ENCODE peak calls at places on chromosomes 12 and 14, in seven cellular contexts. Z is HCT116, J is HepG2, E is H1, M is K562, G is GM12878, H is endothelial cell of umbilical vein. T is an unnamed sample.

GRCh38 chr12:104957388-104958008 is 592 bp downstream of the SLC41A2 start:
- DNase-seq in E (no peak), G (no peak), Z (no peak), H (peak; percentile 11), M (no peak), J (no peak), T (peak; percentile 63)

GRCh38 chr12:9634177-9634803 is 26.6 kb upstream of the KLRB1 start:
- DNase-seq in J (peak; percentile 49), M (peak; percentile 31), H (peak; percentile 70), G (no peak), Z (no peak), E (no peak), T (peak; percentile 76)

GRCh38 chr12:96416033-96416790 is 16.0 kb upstream of the CDK17 start:
- DNase-seq in G (no peak), J (peak; percentile 21), H (peak; percentile 33), M (no peak), E (no peak), Z (no peak), T (no peak)

GRCh38 chr12:74780458-74781241 is 243.0 kb downstream of the ATXN7L3B start:
- DNase-seq in J (no peak), M (no peak), E (no peak), H (no peak), G (no peak), Z (no peak), T (no peak)

GRCh38 chr12:92899388-92900001 is 29.6 kb downstream of the EEA1 start:
- DNase-seq in H (peak; percentile 87), E (peak; percentile 21), Z (peak; percentile 88), J (peak; percentile 85), G (no peak), M (no peak), T (peak; percentile 34)

GRCh38 chr14:59427653-59428578 is 37.3 kb downstream of the GPR135 start:
- DNase-seq in G (no peak), E (no peak), M (no peak), H (no peak), Z (no peak), J (no peak), T (no peak)

GRCh38 chr12:4286228-4286627 is 12.7 kb downstream of the CCND2 start:
- DNase-seq in Z (no peak), H (no peak), E (no peak), M (no peak), J (no peak), G (no peak), T (no peak)

GRCh38 chr12:53071591-53072551 is 7.3 kb downstream of the SPRYD3 start:
- DNase-seq in E (no peak), M (peak; percentile 81), Z (no peak), J (no peak), H (peak; percentile 35), G (no peak), T (no peak)

GRCh38 chr14:80564051-80564450 is 352.7 kb upstream of the DIO2 start:
- DNase-seq in Z (no peak), M (no peak), E (no peak), G (no peak), J (no peak), H (no peak), T (no peak)

GRCh38 chr12:4855121-4855924 is 54.4 kb upstream of the KCNA1 start:
- DNase-seq in Z (peak; percentile 69), J (peak; percentile 66), E (peak; percentile 64), G (peak; percentile 51), M (peak; percentile 34), H (peak; percentile 74), T (peak; percentile 95)

GRCh38 chr12:107393043-107393725 is 292.4 kb upstream of the PWP1 start:
- DNase-seq in M (no peak), J (no peak), G (no peak), Z (no peak), E (no peak), H (peak; percentile 11), T (no peak)

GRCh38 chr14:77421241-77421640 is 2.1 kb downstream of the NOXRED1 start:
- DNase-seq in J (no peak), G (no peak), Z (no peak), M (no peak), H (no peak), E (no peak), T (no peak)

GRCh38 chr12:12441891-12442461 is 85.1 kb downstream of the BORCS5 start:
- DNase-seq in J (no peak), H (no peak), M (no peak), Z (no peak), E (no peak), G (no peak), T (no peak)

GRCh38 chr12:108000111-108000510 is 129.0 kb upstream of the WSCD2 start:
- DNase-seq in M (no peak), H (no peak), E (no peak), G (no peak), J (no peak), Z (no peak), T (no peak)

GRCh38 chr12:19220205-19220604 is 90.7 kb downstream of the PLEKHA5 start:
- DNase-seq in J (no peak), M (no peak), G (no peak), H (no peak), E (no peak), Z (no peak), T (no peak)

GRCh38 chr12:67774983-67775587 is 126.5 kb downstream of the DYRK2 start:
- DNase-seq in G (no peak), Z (no peak), J (no peak), E (no peak), M (no peak), H (no peak), T (no peak)

GRCh38 chr12:29640589-29641345 is 143.0 kb downstream of the TMTC1 start:
- DNase-seq in E (no peak), H (no peak), M (no peak), J (peak; percentile 63), G (no peak), Z (peak; percentile 18), T (peak; percentile 19)

GRCh38 chr12:50509009-50509663 is 4.4 kb downstream of the DIP2B start:
- DNase-seq in E (no peak), H (no peak), J (peak; percentile 61), Z (no peak), M (no peak), G (no peak), T (no peak)

GRCh38 chr12:18204053-18204452 is 57.3 kb upstream of the PIK3C2G start:
- DNase-seq in H (no peak), G (no peak), E (no peak), Z (no peak), M (no peak), J (no peak), T (no peak)

GRCh38 chr14:62099091-62099490 is 336.9 kb downstream of the SNAPC1 start:
- DNase-seq in H (no peak), Z (no peak), M (no peak), E (no peak), J (no peak), G (no peak), T (no peak)

GRCh38 chr14:69247691-69248440 is 12.1 kb upstream of the GALNT16 start:
- DNase-seq in Z (no peak), E (no peak), G (no peak), J (no peak), H (no peak), M (no peak), T (no peak)

GRCh38 chr12:713281-713875 is 39.0 kb upstream of the WNK1 start:
- DNase-seq in M (no peak), Z (no peak), G (no peak), E (no peak), J (no peak), H (no peak), T (peak; percentile 30)

GRCh38 chr12:3641428-3641883 is 111.5 kb downstream of the CRACR2A start:
- DNase-seq in M (no peak), E (no peak), Z (no peak), H (peak; percentile 79), G (no peak), J (no peak), T (no peak)

GRCh38 chr14:93937519-93937918 is 10.4 kb downstream of the FAM181A start:
- DNase-seq in G (no peak), H (no peak), Z (no peak), J (no peak), M (no peak), E (no peak), T (no peak)

GRCh38 chr14:100283984-100284881 is 22.0 kb downstream of the SLC25A29 start:
- DNase-seq in G (no peak), M (no peak), Z (no peak), J (no peak), E (no peak), H (no peak), T (peak; percentile 53)

GRCh38 chr12:125092872-125093680 is 27.8 kb downstream of the AACS start:
- DNase-seq in H (no peak), Z (no peak), J (peak; percentile 92), E (no peak), G (no peak), M (peak; percentile 35), T (peak; percentile 31)

GRCh38 chr12:24270965-24271364 is 321.5 kb upstream of the SOX5 start:
- DNase-seq in H (no peak), Z (no peak), M (no peak), E (no peak), J (no peak), G (no peak), T (no peak)
- TF ChIP-seq EZH2 in H (no peak), Z (no peak), M (no peak), E (no peak), J (no peak), G (no peak), T (no peak)

GRCh38 chr14:103512701-103513611 is 9.7 kb downstream of the CKB start:
- DNase-seq in Z (no peak), E (no peak), J (no peak), G (no peak), H (peak; percentile 28), M (no peak), T (peak; percentile 45)
- TF ChIP-seq POLR2AphosphoS5 in Z (no peak), E (peak; percentile 32), J (no peak), G (no peak), H (peak; percentile 21), M (no peak), T (no peak)

DNA sequence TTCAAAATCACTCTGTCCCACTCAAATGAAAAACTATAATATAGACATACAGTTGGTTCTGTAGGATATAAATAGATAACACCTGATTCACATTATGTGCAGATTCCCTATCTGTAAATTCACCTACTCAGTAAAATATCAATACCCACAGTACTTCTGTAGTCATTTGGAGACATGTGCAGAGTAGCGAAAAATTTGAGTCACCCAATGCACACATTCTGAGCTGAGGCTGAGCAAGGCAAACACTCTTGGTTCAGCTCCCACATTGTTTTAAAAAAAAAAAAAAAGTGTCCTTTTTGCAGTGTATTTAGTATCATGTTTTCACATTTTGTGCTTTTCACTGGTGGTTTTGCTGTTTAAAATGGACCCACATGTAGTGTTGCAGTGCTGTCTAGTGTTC is 27.3 kb upstream of the BBS10 start:
- DNase-seq in M (no peak), E (no peak), Z (no peak), G (no peak), H (no peak), J (peak; percentile 5), T (no peak)
- TF ChIP-seq CTCF in M (no peak), E (no peak), Z (no peak), G (no peak), H (no peak), J (no peak), T (no peak)

GRCh38 chr14:34872822-34873590 is 2.2 kb downstream of the BAZ1A start:
- DNase-seq in M (no peak), E (no peak), H (no peak), Z (no peak), J (peak; percentile 90), G (no peak), T (peak; percentile 16)

GRCh38 chr14:34875031-34875922 is at the start of gene BAZ1A:
- DNase-seq in M (peak; percentile 69), G (peak; percentile 41), J (peak; percentile 93), Z (peak; percentile 72), E (no peak), H (peak; percentile 90), T (peak; percentile 82)

GRCh38 chr14:34873591-34874385 is 1.4 kb downstream of the BAZ1A start:
- DNase-seq in G (peak; percentile 62), M (peak; percentile 58), J (no peak), Z (peak; percentile 54), H (peak; percentile 85), E (peak; percentile 33), T (peak; percentile 89)

GRCh38 chr14:34874386-34875030 is 652 bp downstream of the BAZ1A start:
- DNase-seq in J (peak; percentile 65), E (no peak), M (peak; percentile 67), H (peak; percentile 62), Z (no peak), G (no peak), T (peak; percentile 79)
- TF ChIP-seq EZH2 in J (no peak), E (no peak), M (no peak), H (no peak), Z (no peak), G (no peak), T (no peak)